ENCODE peak calls at places on chromosome 17, in eight cellular contexts. S, E, G, K, I, M, X and H are unnamed samples.
A peak's percentile ranks its signal among the peaks of the same experiment; 100 is the strongest.

GRCh38 chr17:1931759-1932579 is 93.2 kb downstream of the RTN4RL1 start:
- DNase-seq in S (peak; percentile 35), E (peak; percentile 2), G (peak; percentile 73), K (peak; percentile 7), I (no peak), M (peak; percentile 32), X (no peak), H (peak; percentile 77)

GRCh38 chr17:76793775-76794174 is 55.9 kb downstream of the MFSD11 start:
- DNase-seq in S (no peak), E (no peak), G (no peak), K (peak; percentile 23), I (no peak), M (no peak), X (no peak), H (no peak)

GRCh38 chr17:70868134-70868533 is 698.8 kb downstream of the KCNJ2 start:
- DNase-seq in S (no peak), E (no peak), G (no peak), K (no peak), I (no peak), M (no peak), X (no peak), H (no peak)

GRCh38 chr17:17628388-17629008 is 37.0 kb upstream of the PEMT start:
- DNase-seq in S (no peak), E (no peak), G (no peak), K (no peak), I (peak; percentile 55), M (no peak), X (no peak), H (no peak)

GRCh38 chr17:79647456-79647915 is 36.6 kb upstream of the RBFOX3 start:
- DNase-seq in S (no peak), E (no peak), G (no peak), K (no peak), I (no peak), M (no peak), X (no peak), H (peak; percentile 59)

GRCh38 chr17:9669551-9670008 is 24.3 kb downstream of the USP43 start:
- DNase-seq in S (no peak), E (peak; percentile 25), G (no peak), K (no peak), I (no peak), M (peak; percentile 59), X (no peak), H (no peak)

GRCh38 chr17:11948791-11949190 is 48.5 kb downstream of the ZNF18 start:
- DNase-seq in S (peak; percentile 12), E (peak; percentile 43), G (peak; percentile 46), K (peak; percentile 86), I (no peak), M (peak; percentile 27), X (peak; percentile 84), H (no peak)

GRCh38 chr17:63945851-63946439 is 13.8 kb upstream of the CD79B start:
- DNase-seq in S (no peak), E (peak; percentile 64), G (no peak), K (no peak), I (peak; percentile 91), M (no peak), X (no peak), H (no peak)

GRCh38 chr17:6753006-6753445 is 2.8 kb upstream of the XAF1 start:
- DNase-seq in S (peak; percentile 84), E (peak; percentile 35), G (peak; percentile 24), K (peak; percentile 77), I (no peak), M (peak; percentile 43), X (peak; percentile 77), H (peak; percentile 80)

GRCh38 chr17:76824103-76824502 is 44.1 kb upstream of the MGAT5B start:
- DNase-seq in S (no peak), E (peak; percentile 55), G (no peak), K (no peak), I (no peak), M (no peak), X (no peak), H (no peak)

GRCh38 chr17:16352303-16352837 is 899 bp downstream of the CENPV start:
- DNase-seq in S (no peak), E (peak; percentile 25), G (peak; percentile 54), K (peak; percentile 30), I (peak; percentile 39), M (no peak), X (peak; percentile 49), H (no peak)

GRCh38 chr17:82241926-82242697 is 13.3 kb downstream of the SLC16A3 start:
- DNase-seq in S (peak; percentile 61), E (no peak), G (no peak), K (no peak), I (no peak), M (no peak), X (peak; percentile 78), H (peak; percentile 84)

GRCh38 chr17:45019177-45019711 is 32.2 kb downstream of the DCAKD start:
- DNase-seq in S (peak; percentile 45), E (peak; percentile 42), G (peak; percentile 68), K (peak; percentile 34), I (no peak), M (peak; percentile 29), X (no peak), H (peak; percentile 73)

GRCh38 chr17:68456529-68457167 is 648 bp downstream of the WIPI1 start:
- DNase-seq in S (peak; percentile 82), E (peak; percentile 89), G (peak; percentile 79), K (peak; percentile 90), I (peak; percentile 37), M (peak; percentile 92), X (peak; percentile 92), H (peak; percentile 92)

GRCh38 chr17:74924250-74924948 is at the start of gene OTOP2:
- DNase-seq in S (peak; percentile 45), E (no peak), G (no peak), K (no peak), I (no peak), M (peak; percentile 58), X (no peak), H (no peak)

GRCh38 chr17:75524269-75524970 is 1.1 kb upstream of the LLGL2 start:
- DNase-seq in S (no peak), E (no peak), G (no peak), K (no peak), I (no peak), M (no peak), X (no peak), H (no peak)

GRCh38 chr17:14307560-14308024 is 6.7 kb downstream of the HS3ST3B1 start:
- DNase-seq in S (no peak), E (no peak), G (no peak), K (peak; percentile 83), I (no peak), M (no peak), X (no peak), H (no peak)

GRCh38 chr17:14304222-14304844 is 3.5 kb downstream of the HS3ST3B1 start:
- DNase-seq in S (no peak), E (no peak), G (no peak), K (no peak), I (no peak), M (no peak), X (no peak), H (no peak)

GRCh38 chr17:14304876-14305636 is 4.2 kb downstream of the HS3ST3B1 start:
- DNase-seq in S (no peak), E (no peak), G (no peak), K (no peak), I (no peak), M (no peak), X (no peak), H (no peak)

GRCh38 chr17:14306602-14307001 is 5.7 kb downstream of the HS3ST3B1 start:
- DNase-seq in S (no peak), E (no peak), G (no peak), K (no peak), I (no peak), M (no peak), X (no peak), H (no peak)

GRCh38 chr17:14305785-14306496 is 5.1 kb downstream of the HS3ST3B1 start:
- DNase-seq in S (no peak), E (no peak), G (no peak), K (no peak), I (no peak), M (no peak), X (no peak), H (no peak)
- H3K4me1 ChIP-seq in S (peaks cover 65% of the 10 kb centered on the region), E (peaks cover 43% of the 10 kb centered on the region), G (peaks cover 50% of the 10 kb centered on the region), K (peaks cover 14% of the 10 kb centered on the region), I (no peaks in the 10 kb centered on the region), M (peaks cover 45% of the 10 kb centered on the region), X (peaks cover 26% of the 10 kb centered on the region), H (peaks cover 50% of the 10 kb centered on the region)

DNA sequence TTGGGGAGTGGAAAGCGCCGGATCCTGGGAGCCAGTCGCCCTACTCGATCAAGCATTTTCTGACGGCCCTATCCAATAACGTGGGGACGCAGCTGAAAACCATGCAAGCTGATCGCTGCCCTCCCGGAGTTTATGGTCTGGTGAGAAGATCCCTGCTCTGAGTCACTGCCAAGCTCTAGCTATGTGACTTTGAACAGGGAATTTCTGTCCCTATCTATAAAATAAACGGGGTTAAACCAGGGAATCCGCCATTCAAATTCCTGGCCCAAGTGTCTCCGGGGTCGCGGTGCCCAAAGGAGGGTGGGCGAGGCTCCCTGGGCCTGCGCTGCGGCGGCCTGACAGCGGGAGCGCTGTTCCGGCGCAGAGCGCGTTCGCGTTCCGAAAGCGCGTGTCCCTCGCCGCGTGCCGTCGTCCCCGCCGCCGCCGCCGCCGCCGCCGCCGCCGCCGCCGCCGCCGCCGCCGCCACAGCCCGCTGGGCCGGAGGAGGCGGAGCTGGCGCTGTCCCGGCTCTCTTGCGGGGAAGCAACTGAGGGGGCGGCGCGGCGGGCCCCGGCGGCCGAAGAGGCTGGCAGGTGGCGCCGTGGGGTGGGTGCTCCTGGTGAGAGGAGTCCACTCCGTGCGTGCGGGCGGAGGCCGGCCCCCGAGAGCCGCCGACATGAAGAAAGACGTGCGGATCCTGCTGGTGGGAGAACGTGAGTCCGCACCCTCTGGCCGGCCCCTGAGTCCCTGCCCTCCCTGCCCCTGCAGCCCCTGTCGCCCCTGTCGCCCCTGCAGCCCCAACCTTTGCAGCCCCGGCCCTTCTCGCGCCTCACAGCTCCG is at the start of gene RHOT1:
- DNase-seq in S (peak; percentile 81), E (peak; percentile 84), G (peak; percentile 83), K (peak; percentile 90), I (peak; percentile 77), M (peak; percentile 74), X (peak; percentile 85), H (peak; percentile 87)
- TF ChIP-seq POLR2A in S (peak; percentile 29), E (no peak), G (no peak), K (no peak), I (peak; percentile 51), M (no peak), X (peak; percentile 73), H (no peak)

GRCh38 chr17:81091774-81092517 is 57.0 kb downstream of the BAIAP2 start:
- DNase-seq in S (no peak), E (no peak), G (no peak), K (no peak), I (no peak), M (no peak), X (no peak), H (no peak)
- H3K4me1 ChIP-seq in S (peaks cover 30% of the 10 kb centered on the region), E (peaks cover 42% of the 10 kb centered on the region), G (peaks cover 15% of the 10 kb centered on the region), K (peaks cover 26% of the 10 kb centered on the region), I (peaks cover 17% of the 10 kb centered on the region), M (peaks cover 72% of the 10 kb centered on the region), X (peaks cover 4% of the 10 kb centered on the region), H (peaks cover 43% of the 10 kb centered on the region)

DNA sequence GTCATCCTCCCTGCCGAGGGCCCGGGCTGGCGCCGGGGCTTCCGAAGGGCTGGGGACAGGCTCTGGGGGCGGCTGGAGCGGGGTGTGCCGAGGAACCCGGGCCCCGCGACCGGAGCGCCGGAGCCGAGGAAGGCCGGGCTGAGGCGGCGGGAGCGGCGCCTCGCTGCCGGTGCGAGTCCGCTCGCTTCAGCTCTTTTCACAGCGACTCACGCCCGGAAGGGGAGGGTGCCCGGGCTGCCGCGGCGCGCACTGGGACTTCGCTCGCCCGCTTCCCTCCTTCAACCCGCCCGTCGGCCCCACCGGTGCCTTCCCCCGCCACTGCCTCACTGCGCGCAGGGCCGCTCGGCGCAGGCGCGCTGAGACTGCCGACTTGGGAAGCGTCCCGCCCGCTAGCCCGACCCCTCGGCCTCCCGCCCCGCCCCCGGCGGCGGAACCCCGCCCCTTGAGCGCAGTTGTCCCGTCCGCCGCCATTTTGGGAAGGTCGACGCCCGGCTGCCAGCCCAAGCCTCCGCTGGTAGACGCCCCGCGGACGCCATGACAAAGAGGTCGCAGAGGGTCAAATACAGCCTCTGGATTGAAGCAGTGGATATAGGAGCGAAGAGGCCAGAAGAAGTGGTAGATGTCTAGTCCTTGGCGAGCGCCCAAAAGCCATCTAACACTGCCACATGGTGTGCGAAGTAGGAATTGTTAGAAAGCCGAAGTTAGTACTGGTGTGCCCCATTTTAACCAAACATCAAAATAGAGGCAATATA is at the start of gene UBE2G1:
- DNase-seq in S (peak; percentile 98), E (peak; percentile 98), G (peak; percentile 99), K (peak; percentile 95), I (peak; percentile 98), M (peak; percentile 98), X (peak; percentile 98), H (peak; percentile 99)
- TF ChIP-seq POLR2A in S (peak; percentile 96), E (peak; percentile 60), G (peak; percentile 94), K (peak; percentile 82), I (peak; percentile 96), M (peak; percentile 89), X (peak; percentile 98), H (peak; percentile 84)